ENCODE peak calls at places on chromosomes 11 and 22, in seven cellular contexts. One of them, this sample, is unnamed. For H3K36me3 and H3K27me3, the result is how much of the 10 kb centered on the place peaks cover.

GRCh38 chr11:128568166-128568778 is 19.1 kb downstream of the ETS1 start:
- DNase-seq in neural progenitor cell: no peak
- DNase-seq in transverse colon: no peak
- DNase-seq in CD4-positive, CD25-positive, alpha-beta regulatory T cell: no peak
- DNase-seq in GM23248: no peak
- DNase-seq in fibroblast of lung: no peak
- DNase-seq in CD8-positive, alpha-beta T cell: no peak
- DNase-seq in this sample: peak

GRCh38 chr11:32658639-32659406 is 75.2 kb downstream of the EIF3M start:
- DNase-seq in neural progenitor cell: no peak
- DNase-seq in transverse colon: no peak
- DNase-seq in CD4-positive, CD25-positive, alpha-beta regulatory T cell: no peak
- DNase-seq in GM23248: peak
- DNase-seq in fibroblast of lung: peak
- DNase-seq in CD8-positive, alpha-beta T cell: no peak
- DNase-seq in this sample: no peak

GRCh38 chr11:93494341-93494740 is 48.9 kb downstream of the SMCO4 start:
- DNase-seq in neural progenitor cell: no peak
- DNase-seq in transverse colon: no peak
- DNase-seq in CD4-positive, CD25-positive, alpha-beta regulatory T cell: no peak
- DNase-seq in GM23248: no peak
- DNase-seq in fibroblast of lung: peak
- DNase-seq in CD8-positive, alpha-beta T cell: no peak
- DNase-seq in this sample: no peak

GRCh38 chr11:112878228-112878627 is 83.0 kb upstream of the NCAM1 start:
- DNase-seq in neural progenitor cell: peak
- DNase-seq in transverse colon: no peak
- DNase-seq in CD4-positive, CD25-positive, alpha-beta regulatory T cell: no peak
- DNase-seq in GM23248: no peak
- DNase-seq in fibroblast of lung: no peak
- DNase-seq in CD8-positive, alpha-beta T cell: no peak
- DNase-seq in this sample: peak

GRCh38 chr11:67699521-67699920 is 25.1 kb upstream of the ALDH3B2 start:
- DNase-seq in neural progenitor cell: no peak
- DNase-seq in transverse colon: no peak
- DNase-seq in CD4-positive, CD25-positive, alpha-beta regulatory T cell: no peak
- DNase-seq in GM23248: peak
- DNase-seq in fibroblast of lung: peak
- DNase-seq in CD8-positive, alpha-beta T cell: no peak
- DNase-seq in this sample: no peak

GRCh38 chr11:65422633-65423515 is at the start of gene NEAT1:
- DNase-seq in neural progenitor cell: peak
- DNase-seq in transverse colon: peak
- DNase-seq in CD4-positive, CD25-positive, alpha-beta regulatory T cell: peak
- DNase-seq in GM23248: peak
- DNase-seq in fibroblast of lung: peak
- DNase-seq in CD8-positive, alpha-beta T cell: peak
- DNase-seq in this sample: peak

GRCh38 chr11:69239320-69240040 is 54.5 kb upstream of the MYEOV start:
- DNase-seq in neural progenitor cell: no peak
- DNase-seq in transverse colon: no peak
- DNase-seq in CD4-positive, CD25-positive, alpha-beta regulatory T cell: no peak
- DNase-seq in GM23248: no peak
- DNase-seq in fibroblast of lung: no peak
- DNase-seq in CD8-positive, alpha-beta T cell: no peak
- DNase-seq in this sample: no peak

GRCh38 chr22:49658902-49659280 is 168.8 kb downstream of the BRD1 start:
- DNase-seq in neural progenitor cell: no peak
- DNase-seq in transverse colon: no peak
- DNase-seq in CD4-positive, CD25-positive, alpha-beta regulatory T cell: no peak
- DNase-seq in GM23248: no peak
- DNase-seq in fibroblast of lung: no peak
- DNase-seq in CD8-positive, alpha-beta T cell: no peak
- DNase-seq in this sample: no peak

GRCh38 chr11:128575956-128576340 is 11.4 kb downstream of the ETS1 start:
- DNase-seq in neural progenitor cell: no peak
- DNase-seq in transverse colon: peak
- DNase-seq in CD4-positive, CD25-positive, alpha-beta regulatory T cell: no peak
- DNase-seq in GM23248: peak
- DNase-seq in fibroblast of lung: peak
- DNase-seq in CD8-positive, alpha-beta T cell: no peak
- DNase-seq in this sample: no peak

GRCh38 chr11:128766687-128767086 is 72.8 kb downstream of the FLI1 start:
- DNase-seq in neural progenitor cell: no peak
- DNase-seq in transverse colon: no peak
- DNase-seq in CD4-positive, CD25-positive, alpha-beta regulatory T cell: no peak
- DNase-seq in GM23248: no peak
- DNase-seq in fibroblast of lung: peak
- DNase-seq in CD8-positive, alpha-beta T cell: no peak
- DNase-seq in this sample: no peak

GRCh38 chr11:132347156-132348090 is 977.0 kb downstream of the NTM start:
- DNase-seq in neural progenitor cell: peak
- DNase-seq in transverse colon: no peak
- DNase-seq in CD4-positive, CD25-positive, alpha-beta regulatory T cell: no peak
- DNase-seq in GM23248: no peak
- DNase-seq in fibroblast of lung: no peak
- DNase-seq in CD8-positive, alpha-beta T cell: no peak
- DNase-seq in this sample: peak

GRCh38 chr22:27419473-27419872 is 382.1 kb downstream of the MN1 start:
- DNase-seq in neural progenitor cell: no peak
- DNase-seq in transverse colon: no peak
- DNase-seq in CD4-positive, CD25-positive, alpha-beta regulatory T cell: no peak
- DNase-seq in GM23248: no peak
- DNase-seq in fibroblast of lung: peak
- DNase-seq in CD8-positive, alpha-beta T cell: no peak
- DNase-seq in this sample: peak

GRCh38 chr22:46081036-46081830 is 69.1 kb upstream of the PPARA start:
- DNase-seq in neural progenitor cell: no peak
- DNase-seq in transverse colon: peak
- DNase-seq in CD4-positive, CD25-positive, alpha-beta regulatory T cell: no peak
- DNase-seq in GM23248: peak
- DNase-seq in fibroblast of lung: no peak
- DNase-seq in CD8-positive, alpha-beta T cell: no peak
- DNase-seq in this sample: no peak

GRCh38 chr22:46081831-46082210 is 68.5 kb upstream of the PPARA start:
- DNase-seq in neural progenitor cell: peak
- DNase-seq in transverse colon: peak
- DNase-seq in CD4-positive, CD25-positive, alpha-beta regulatory T cell: no peak
- DNase-seq in GM23248: peak
- DNase-seq in fibroblast of lung: peak
- DNase-seq in CD8-positive, alpha-beta T cell: no peak
- DNase-seq in this sample: no peak

GRCh38 chr22:46079093-46079860 is 71.0 kb upstream of the PPARA start:
- DNase-seq in neural progenitor cell: no peak
- DNase-seq in transverse colon: peak
- DNase-seq in CD4-positive, CD25-positive, alpha-beta regulatory T cell: no peak
- DNase-seq in GM23248: peak
- DNase-seq in fibroblast of lung: peak
- DNase-seq in CD8-positive, alpha-beta T cell: no peak
- DNase-seq in this sample: no peak

GRCh38 chr22:46078241-46079092 is 71.9 kb upstream of the PPARA start:
- DNase-seq in neural progenitor cell: no peak
- DNase-seq in transverse colon: peak
- DNase-seq in CD4-positive, CD25-positive, alpha-beta regulatory T cell: no peak
- DNase-seq in GM23248: peak
- DNase-seq in fibroblast of lung: peak
- DNase-seq in CD8-positive, alpha-beta T cell: no peak
- DNase-seq in this sample: peak

DNA sequence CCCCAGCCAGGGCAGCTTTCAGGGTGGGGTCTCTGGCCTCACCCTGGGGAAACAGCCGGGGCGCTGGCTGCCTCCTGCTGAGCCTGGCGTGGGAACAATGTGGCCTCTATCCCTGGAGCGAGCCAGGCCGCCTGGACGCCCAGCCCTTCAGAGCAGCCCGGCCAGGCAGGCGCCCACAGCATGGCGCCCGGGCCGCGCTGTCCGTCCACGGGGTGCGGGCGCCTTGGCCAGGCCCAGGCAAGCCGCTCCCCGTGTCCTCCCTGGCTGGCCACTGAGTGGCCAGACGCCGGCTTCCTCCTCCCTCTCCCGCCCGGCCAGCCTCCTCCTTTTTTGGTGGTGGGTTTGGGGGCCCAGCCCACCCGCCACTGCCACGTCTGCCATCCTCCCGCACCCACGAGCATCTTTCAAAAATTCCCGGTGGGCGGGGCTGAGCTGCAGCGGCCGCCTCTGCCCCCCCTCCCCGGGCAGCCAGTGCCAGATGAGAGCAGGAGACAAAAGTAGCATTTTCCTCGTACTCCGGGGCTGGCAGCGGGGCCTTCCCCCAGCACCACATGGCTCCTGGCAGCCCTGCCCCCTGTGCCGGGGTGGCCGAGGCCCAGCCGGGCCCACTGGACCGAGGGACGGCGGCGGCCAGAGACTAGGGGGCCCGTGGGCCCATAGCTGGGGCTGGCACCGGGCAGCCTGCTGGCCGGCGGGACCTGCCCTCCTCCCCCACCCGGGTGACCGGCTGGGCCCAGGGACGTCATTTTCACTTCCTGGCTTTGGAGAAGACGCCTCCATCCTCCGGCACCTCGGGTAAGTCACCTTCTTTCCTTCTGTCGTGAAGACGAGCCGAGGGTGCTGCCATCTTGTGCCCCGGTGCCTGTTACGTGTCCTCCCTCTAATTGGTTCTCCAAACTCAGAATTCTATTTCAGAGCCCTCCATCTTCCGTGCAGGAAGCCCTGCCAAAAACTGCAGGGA is 70.2 kb upstream of the PPARA start:
- DNase-seq in neural progenitor cell: no peak
- DNase-seq in transverse colon: peak
- DNase-seq in CD4-positive, CD25-positive, alpha-beta regulatory T cell: no peak
- DNase-seq in GM23248: peak
- DNase-seq in fibroblast of lung: peak
- DNase-seq in CD8-positive, alpha-beta T cell: no peak
- DNase-seq in this sample: no peak
- H3K4me3 ChIP-seq in neural progenitor cell: no peak
- H3K4me3 ChIP-seq in transverse colon: peak
- H3K4me3 ChIP-seq in CD4-positive, CD25-positive, alpha-beta regulatory T cell: no peak
- H3K4me3 ChIP-seq in GM23248: peak
- H3K4me3 ChIP-seq in fibroblast of lung: peak
- H3K4me3 ChIP-seq in CD8-positive, alpha-beta T cell: no peak
- H3K4me3 ChIP-seq in this sample: no peak

GRCh38 chr22:41152902-41153301 is 52.2 kb upstream of the L3MBTL2 start:
- DNase-seq in neural progenitor cell: no peak
- DNase-seq in transverse colon: no peak
- DNase-seq in CD4-positive, CD25-positive, alpha-beta regulatory T cell: no peak
- DNase-seq in GM23248: no peak
- DNase-seq in fibroblast of lung: no peak
- DNase-seq in CD8-positive, alpha-beta T cell: no peak
- DNase-seq in this sample: no peak
- H3K36me3 ChIP-seq in neural progenitor cell: half or more
- H3K36me3 ChIP-seq in transverse colon: half or more
- H3K36me3 ChIP-seq in CD4-positive, CD25-positive, alpha-beta regulatory T cell: half or more
- H3K36me3 ChIP-seq in GM23248: half or more
- H3K36me3 ChIP-seq in fibroblast of lung: under half
- H3K36me3 ChIP-seq in CD8-positive, alpha-beta T cell: half or more
- H3K36me3 ChIP-seq in this sample: half or more

GRCh38 chr11:5621580-5621979 is 3.2 kb upstream of the TRIM34 start:
- DNase-seq in neural progenitor cell: no peak
- DNase-seq in transverse colon: no peak
- DNase-seq in CD4-positive, CD25-positive, alpha-beta regulatory T cell: no peak
- DNase-seq in GM23248: no peak
- DNase-seq in fibroblast of lung: no peak
- DNase-seq in CD8-positive, alpha-beta T cell: no peak
- DNase-seq in this sample: no peak
- H3K27me3 ChIP-seq in neural progenitor cell: under half
- H3K27me3 ChIP-seq in transverse colon: under half
- H3K27me3 ChIP-seq in CD4-positive, CD25-positive, alpha-beta regulatory T cell: under half
- H3K27me3 ChIP-seq in GM23248: under half
- H3K27me3 ChIP-seq in fibroblast of lung: under half
- H3K27me3 ChIP-seq in CD8-positive, alpha-beta T cell: under half
- H3K27me3 ChIP-seq in this sample: under half

DNA sequence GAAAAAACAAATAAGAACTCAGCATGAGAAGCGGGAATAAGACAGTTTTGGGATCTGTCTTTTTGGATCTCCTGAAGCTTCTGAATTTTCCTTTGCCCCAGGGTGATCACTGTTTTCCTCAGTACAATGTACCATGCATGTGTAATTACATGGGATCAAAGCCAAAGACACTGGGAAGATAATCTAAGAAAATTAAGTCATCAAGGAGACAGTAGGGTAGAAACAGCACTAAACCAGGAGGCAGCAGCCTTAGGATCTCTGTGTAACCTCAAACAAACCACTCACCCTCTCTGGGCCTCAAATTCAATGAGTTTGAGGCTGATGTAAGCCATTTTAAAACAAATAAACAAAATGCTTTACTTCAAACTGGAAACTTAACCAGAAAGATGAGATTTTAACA is 77.1 kb downstream of the RAB30 start:
- DNase-seq in neural progenitor cell: no peak
- DNase-seq in transverse colon: no peak
- DNase-seq in CD4-positive, CD25-positive, alpha-beta regulatory T cell: no peak
- DNase-seq in GM23248: peak
- DNase-seq in fibroblast of lung: no peak
- DNase-seq in CD8-positive, alpha-beta T cell: no peak
- DNase-seq in this sample: no peak
- H3K4me3 ChIP-seq in neural progenitor cell: no peak
- H3K4me3 ChIP-seq in transverse colon: no peak
- H3K4me3 ChIP-seq in CD4-positive, CD25-positive, alpha-beta regulatory T cell: no peak
- H3K4me3 ChIP-seq in GM23248: no peak
- H3K4me3 ChIP-seq in fibroblast of lung: no peak
- H3K4me3 ChIP-seq in CD8-positive, alpha-beta T cell: no peak
- H3K4me3 ChIP-seq in this sample: no peak

GRCh38 chr22:23800297-23801237 is 13.8 kb downstream of the SMARCB1 start:
- DNase-seq in neural progenitor cell: no peak
- DNase-seq in transverse colon: no peak
- DNase-seq in CD4-positive, CD25-positive, alpha-beta regulatory T cell: no peak
- DNase-seq in GM23248: no peak
- DNase-seq in fibroblast of lung: no peak
- DNase-seq in CD8-positive, alpha-beta T cell: no peak
- DNase-seq in this sample: peak
- H3K36me3 ChIP-seq in neural progenitor cell: under half
- H3K36me3 ChIP-seq in transverse colon: half or more
- H3K36me3 ChIP-seq in CD4-positive, CD25-positive, alpha-beta regulatory T cell: half or more
- H3K36me3 ChIP-seq in GM23248: under half
- H3K36me3 ChIP-seq in fibroblast of lung: under half
- H3K36me3 ChIP-seq in CD8-positive, alpha-beta T cell: under half
- H3K36me3 ChIP-seq in this sample: under half

DNA sequence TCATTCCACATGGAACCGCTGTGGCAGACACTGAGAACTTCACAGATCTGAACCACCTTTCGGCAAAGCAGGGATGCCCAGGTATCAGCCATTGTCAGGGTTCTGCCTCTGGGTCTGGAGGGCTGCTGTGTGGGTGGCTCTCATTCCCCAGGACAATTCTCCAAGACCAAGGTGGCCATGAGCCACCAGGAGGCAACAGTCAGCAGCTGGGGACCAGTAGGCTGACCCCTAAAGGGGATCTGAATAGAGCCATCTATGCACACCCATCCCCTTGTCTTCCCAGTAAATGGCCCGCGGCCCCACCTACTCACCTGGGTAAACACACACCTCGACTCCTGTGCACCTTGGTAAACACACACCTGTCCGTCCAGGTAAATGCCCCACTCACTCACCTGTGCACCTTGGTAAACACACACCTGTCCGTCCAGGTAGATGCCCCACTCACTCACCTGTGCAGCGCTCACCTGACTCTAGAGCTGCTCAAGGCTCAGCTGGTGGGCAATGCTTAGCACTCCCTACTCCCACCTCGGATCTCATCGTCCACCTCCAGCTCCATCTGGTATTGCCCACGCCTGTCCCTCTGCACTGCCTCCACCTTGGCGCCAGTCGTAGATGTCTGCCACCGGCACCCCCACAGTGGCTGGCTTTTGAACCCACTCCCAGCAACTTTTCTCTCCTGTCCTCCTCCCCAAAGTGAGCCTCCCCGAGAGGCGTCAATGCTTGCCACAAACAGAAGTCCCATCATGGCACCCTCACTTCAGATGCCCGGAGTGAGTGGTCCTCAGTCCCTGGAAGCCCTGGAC is 10.2 kb downstream of the SLC25A1 start:
- DNase-seq in neural progenitor cell: peak
- DNase-seq in transverse colon: no peak
- DNase-seq in CD4-positive, CD25-positive, alpha-beta regulatory T cell: no peak
- DNase-seq in GM23248: no peak
- DNase-seq in fibroblast of lung: no peak
- DNase-seq in CD8-positive, alpha-beta T cell: no peak
- DNase-seq in this sample: peak
- H3K27me3 ChIP-seq in neural progenitor cell: half or more
- H3K27me3 ChIP-seq in transverse colon: half or more
- H3K27me3 ChIP-seq in CD4-positive, CD25-positive, alpha-beta regulatory T cell: under half
- H3K27me3 ChIP-seq in GM23248: under half
- H3K27me3 ChIP-seq in fibroblast of lung: under half
- H3K27me3 ChIP-seq in CD8-positive, alpha-beta T cell: under half
- H3K27me3 ChIP-seq in this sample: under half